ENCODE peak calls at places on chromosome 19, in eight cellular contexts. R is fibroblast of lung; S is ELR; J is natural killer cell; X is left colon; P is SK-N-DZ; K is MV-4-11; H is stimulated activated CD4-positive, alpha-beta T cell treated with anti-CD3 and anti-CD28 coated beads, TNF-alpha, amount 100 ng/mL, for 1 hour. I is an unnamed sample.
A peak's percentile ranks its signal among the peaks of the same experiment; 100 is the strongest.

GRCh38 chr19:16920816-16921529 is 32.2 kb downstream of the F2RL3 start:
- DNase-seq in R (peak; percentile 60), S (peak; percentile 94), J (no peak), X (no peak), P (no peak), K (no peak), H (no peak), I (no peak)

GRCh38 chr19:39398297-39398864 is 7.2 kb downstream of the MED29 start:
- DNase-seq in R (peak; percentile 95), S (peak; percentile 90), J (peak; percentile 59), X (peak; percentile 93), P (no peak), K (peak; percentile 99), H (no peak), I (no peak)

GRCh38 chr19:33214621-33215020 is 11.0 kb downstream of the SLC7A10 start:
- DNase-seq in R (peak; percentile 26), S (peak; percentile 32), J (no peak), X (no peak), P (peak; percentile 78), K (peak; percentile 77), H (no peak), I (no peak)

GRCh38 chr19:43789029-43789428 is 8.3 kb upstream of the KCNN4 start:
- DNase-seq in R (peak; percentile 58), S (peak; percentile 56), J (no peak), X (no peak), P (no peak), K (peak; percentile 75), H (no peak), I (no peak)

GRCh38 chr19:21398851-21399250 is 1.9 kb downstream of the ZNF493 start:
- DNase-seq in R (peak; percentile 0), S (no peak), J (no peak), X (no peak), P (no peak), K (no peak), H (no peak), I (no peak)

GRCh38 chr19:53196777-53197396 is 3.7 kb upstream of the ZNF665 start:
- DNase-seq in R (peak; percentile 93), S (peak; percentile 89), J (peak; percentile 95), X (peak; percentile 97), P (peak; percentile 64), K (peak; percentile 78), H (peak; percentile 96), I (peak; percentile 77)

GRCh38 chr19:48874309-48875135 is 2.3 kb downstream of the PPP1R15A start:
- DNase-seq in R (no peak), S (peak; percentile 93), J (peak; percentile 52), X (no peak), P (no peak), K (peak; percentile 58), H (no peak), I (no peak)

GRCh38 chr19:29375429-29376093 is 150.2 kb upstream of the VSTM2B start:
- DNase-seq in R (no peak), S (no peak), J (no peak), X (no peak), P (no peak), K (no peak), H (no peak), I (no peak)

GRCh38 chr19:4124638-4125037 is 716 bp upstream of the MAP2K2 start:
- DNase-seq in R (peak; percentile 2), S (no peak), J (no peak), X (no peak), P (no peak), K (no peak), H (no peak), I (no peak)

GRCh38 chr19:13983213-13983889 is 22.8 kb downstream of the RFX1 start:
- DNase-seq in R (no peak), S (no peak), J (no peak), X (no peak), P (no peak), K (no peak), H (no peak), I (no peak)

GRCh38 chr19:13100031-13100588 is 2.5 kb downstream of the LYL1 start:
- DNase-seq in R (no peak), S (peak; percentile 52), J (peak; percentile 82), X (no peak), P (no peak), K (peak; percentile 88), H (no peak), I (peak; percentile 58)

GRCh38 chr19:35563207-35563829 is at the start of gene ATP4A:
- DNase-seq in R (no peak), S (no peak), J (no peak), X (no peak), P (no peak), K (no peak), H (no peak), I (no peak)

GRCh38 chr19:58500242-58500641 is 11.6 kb downstream of the SLC27A5 start:
- DNase-seq in R (no peak), S (no peak), J (no peak), X (no peak), P (no peak), K (no peak), H (no peak), I (no peak)

GRCh38 chr19:55600336-55601028 is 394 bp downstream of the ZNF524 start:
- DNase-seq in R (no peak), S (peak; percentile 69), J (peak; percentile 49), X (no peak), P (peak; percentile 82), K (no peak), H (no peak), I (peak; percentile 32)

GRCh38 chr19:35555301-35556005 is 8.0 kb downstream of the ATP4A start:
- DNase-seq in R (peak; percentile 24), S (peak; percentile 64), J (no peak), X (no peak), P (peak; percentile 69), K (no peak), H (no peak), I (no peak)

GRCh38 chr19:49855676-49856573 is 5.0 kb downstream of the PTOV1 start:
- DNase-seq in R (no peak), S (no peak), J (no peak), X (no peak), P (no peak), K (no peak), H (no peak), I (no peak)

GRCh38 chr19:32581704-32582164 is 744 bp downstream of the PDCD5 start:
- DNase-seq in R (peak; percentile 43), S (peak; percentile 71), J (no peak), X (peak; percentile 30), P (peak; percentile 16), K (peak; percentile 59), H (no peak), I (no peak)